ENCODE peak calls at places on chromosome 11, in five cellular contexts. One of them, this sample, is unnamed.

GRCh38 chr11:70695086-70695960 is 297.0 kb downstream of the CTTN start:
- DNase-seq in choroid plexus epithelial cell: no peak
- DNase-seq in body of pancreas: no peak
- DNase-seq in thoracic aorta: no peak
- DNase-seq in HFF-Myc: no peak
- DNase-seq in this sample: no peak

GRCh38 chr11:93131709-93132108 is 66.1 kb downstream of the SLC36A4 start:
- DNase-seq in choroid plexus epithelial cell: no peak
- DNase-seq in HFF-Myc: no peak
- DNase-seq in thoracic aorta: no peak
- DNase-seq in body of pancreas: no peak
- DNase-seq in this sample: no peak

GRCh38 chr11:122668562-122669090 is 13.1 kb downstream of the UBASH3B start:
- DNase-seq in HFF-Myc: peak
- DNase-seq in choroid plexus epithelial cell: no peak
- DNase-seq in body of pancreas: no peak
- DNase-seq in thoracic aorta: no peak
- DNase-seq in this sample: no peak

GRCh38 chr11:9784602-9785315 is 120.9 kb downstream of the SWAP70 start:
- DNase-seq in body of pancreas: no peak
- DNase-seq in choroid plexus epithelial cell: no peak
- DNase-seq in thoracic aorta: no peak
- DNase-seq in HFF-Myc: no peak
- DNase-seq in this sample: no peak

GRCh38 chr11:119223856-119224255 is 17.7 kb downstream of the CBL start:
- DNase-seq in thoracic aorta: no peak
- DNase-seq in choroid plexus epithelial cell: peak
- DNase-seq in body of pancreas: no peak
- DNase-seq in HFF-Myc: no peak
- DNase-seq in this sample: no peak

GRCh38 chr11:60345489-60345888 is 18.4 kb downstream of the MS4A6E start:
- DNase-seq in choroid plexus epithelial cell: peak
- DNase-seq in body of pancreas: peak
- DNase-seq in thoracic aorta: no peak
- DNase-seq in HFF-Myc: no peak
- DNase-seq in this sample: no peak

GRCh38 chr11:63427971-63428508 is 58.5 kb downstream of the SLC22A9 start:
- DNase-seq in thoracic aorta: no peak
- DNase-seq in choroid plexus epithelial cell: no peak
- DNase-seq in body of pancreas: no peak
- DNase-seq in HFF-Myc: no peak
- DNase-seq in this sample: no peak

GRCh38 chr11:120883404-120884135 is 140.3 kb upstream of the TBCEL start:
- DNase-seq in choroid plexus epithelial cell: no peak
- DNase-seq in thoracic aorta: peak
- DNase-seq in HFF-Myc: no peak
- DNase-seq in body of pancreas: no peak
- DNase-seq in this sample: no peak

GRCh38 chr11:75474878-75475766 is 42.1 kb upstream of the KLHL35 start:
- DNase-seq in body of pancreas: peak
- DNase-seq in HFF-Myc: no peak
- DNase-seq in thoracic aorta: no peak
- DNase-seq in choroid plexus epithelial cell: peak
- DNase-seq in this sample: peak

GRCh38 chr11:60977224-60977623 is 5.7 kb downstream of the CD6 start:
- DNase-seq in HFF-Myc: no peak
- DNase-seq in thoracic aorta: no peak
- DNase-seq in choroid plexus epithelial cell: no peak
- DNase-seq in body of pancreas: no peak
- DNase-seq in this sample: no peak

GRCh38 chr11:36075053-36075452 is 131.2 kb downstream of the LDLRAD3 start:
- DNase-seq in choroid plexus epithelial cell: peak
- DNase-seq in HFF-Myc: peak
- DNase-seq in body of pancreas: no peak
- DNase-seq in thoracic aorta: no peak
- DNase-seq in this sample: no peak

GRCh38 chr11:71372693-71373657 is 75.2 kb downstream of the DHCR7 start:
- DNase-seq in body of pancreas: no peak
- DNase-seq in HFF-Myc: no peak
- DNase-seq in choroid plexus epithelial cell: peak
- DNase-seq in thoracic aorta: no peak
- DNase-seq in this sample: no peak

GRCh38 chr11:36702330-36703054 is 104.5 kb upstream of the RAG2 start:
- DNase-seq in thoracic aorta: no peak
- DNase-seq in HFF-Myc: peak
- DNase-seq in choroid plexus epithelial cell: peak
- DNase-seq in body of pancreas: peak
- DNase-seq in this sample: peak

GRCh38 chr11:10728779-10729472 is 22.1 kb upstream of the CTR9 start:
- DNase-seq in body of pancreas: no peak
- DNase-seq in HFF-Myc: no peak
- DNase-seq in thoracic aorta: no peak
- DNase-seq in choroid plexus epithelial cell: peak
- DNase-seq in this sample: no peak

GRCh38 chr11:58498464-58498863 is 9.4 kb downstream of the OR5B21 start:
- DNase-seq in body of pancreas: no peak
- DNase-seq in thoracic aorta: no peak
- DNase-seq in choroid plexus epithelial cell: no peak
- DNase-seq in HFF-Myc: no peak
- DNase-seq in this sample: no peak

GRCh38 chr11:101686514-101686913 is 102.7 kb upstream of the TRPC6 start:
- DNase-seq in body of pancreas: no peak
- DNase-seq in HFF-Myc: no peak
- DNase-seq in thoracic aorta: no peak
- DNase-seq in choroid plexus epithelial cell: peak
- DNase-seq in this sample: no peak

GRCh38 chr11:85752890-85753581 is 57.9 kb downstream of the SYTL2 start:
- DNase-seq in thoracic aorta: no peak
- DNase-seq in choroid plexus epithelial cell: no peak
- DNase-seq in HFF-Myc: no peak
- DNase-seq in body of pancreas: peak
- DNase-seq in this sample: no peak

GRCh38 chr11:6418958-6419611 is at the start of gene APBB1:
- DNase-seq in body of pancreas: peak
- DNase-seq in choroid plexus epithelial cell: peak
- DNase-seq in HFF-Myc: no peak
- DNase-seq in thoracic aorta: no peak
- DNase-seq in this sample: peak
- TF ChIP-seq CTCF in body of pancreas: peak
- TF ChIP-seq CTCF in choroid plexus epithelial cell: peak
- TF ChIP-seq CTCF in HFF-Myc: no peak
- TF ChIP-seq CTCF in thoracic aorta: no peak
- TF ChIP-seq CTCF in this sample: no peak

GRCh38 chr11:111359223-111360149 is 19.6 kb downstream of the POU2AF1 start:
- DNase-seq in choroid plexus epithelial cell: no peak
- DNase-seq in body of pancreas: no peak
- DNase-seq in thoracic aorta: no peak
- DNase-seq in HFF-Myc: no peak
- DNase-seq in this sample: no peak
- TF ChIP-seq CTCF in choroid plexus epithelial cell: no peak
- TF ChIP-seq CTCF in body of pancreas: peak
- TF ChIP-seq CTCF in thoracic aorta: no peak
- TF ChIP-seq CTCF in HFF-Myc: no peak
- TF ChIP-seq CTCF in this sample: peak

GRCh38 chr11:15770798-15771414 is 585.4 kb downstream of the SOX6 start:
- DNase-seq in thoracic aorta: no peak
- DNase-seq in choroid plexus epithelial cell: peak
- DNase-seq in body of pancreas: peak
- DNase-seq in HFF-Myc: no peak
- DNase-seq in this sample: peak
- TF ChIP-seq CTCF in thoracic aorta: peak
- TF ChIP-seq CTCF in choroid plexus epithelial cell: peak
- TF ChIP-seq CTCF in body of pancreas: peak
- TF ChIP-seq CTCF in HFF-Myc: peak
- TF ChIP-seq CTCF in this sample: peak

GRCh38 chr11:111922803-111923202 is 4.1 kb downstream of the C11orf52 start:
- DNase-seq in choroid plexus epithelial cell: peak
- DNase-seq in thoracic aorta: peak
- DNase-seq in HFF-Myc: no peak
- DNase-seq in body of pancreas: peak
- DNase-seq in this sample: no peak
- TF ChIP-seq CTCF in choroid plexus epithelial cell: no peak
- TF ChIP-seq CTCF in thoracic aorta: no peak
- TF ChIP-seq CTCF in HFF-Myc: no peak
- TF ChIP-seq CTCF in body of pancreas: no peak
- TF ChIP-seq CTCF in this sample: no peak

GRCh38 chr11:127843483-127844396 is 743.6 kb downstream of the ETS1 start:
- DNase-seq in HFF-Myc: peak
- DNase-seq in thoracic aorta: peak
- DNase-seq in body of pancreas: peak
- DNase-seq in choroid plexus epithelial cell: peak
- DNase-seq in this sample: peak
- TF ChIP-seq CTCF in HFF-Myc: peak
- TF ChIP-seq CTCF in thoracic aorta: peak
- TF ChIP-seq CTCF in body of pancreas: peak
- TF ChIP-seq CTCF in choroid plexus epithelial cell: peak
- TF ChIP-seq CTCF in this sample: peak

GRCh38 chr11:116890607-116891006 is 53.2 kb upstream of the APOA1 start:
- DNase-seq in body of pancreas: no peak
- DNase-seq in choroid plexus epithelial cell: no peak
- DNase-seq in HFF-Myc: no peak
- DNase-seq in thoracic aorta: no peak
- DNase-seq in this sample: no peak

GRCh38 chr11:116891746-116892145 is 54.3 kb upstream of the APOA1 start:
- DNase-seq in thoracic aorta: no peak
- DNase-seq in body of pancreas: no peak
- DNase-seq in HFF-Myc: no peak
- DNase-seq in choroid plexus epithelial cell: no peak
- DNase-seq in this sample: no peak

GRCh38 chr11:116887909-116888556 is 50.6 kb upstream of the APOA1 start:
- DNase-seq in HFF-Myc: no peak
- DNase-seq in body of pancreas: no peak
- DNase-seq in thoracic aorta: no peak
- DNase-seq in choroid plexus epithelial cell: peak
- DNase-seq in this sample: no peak

GRCh38 chr11:116888884-116889549 is 51.6 kb upstream of the APOA1 start:
- DNase-seq in thoracic aorta: no peak
- DNase-seq in HFF-Myc: no peak
- DNase-seq in body of pancreas: no peak
- DNase-seq in choroid plexus epithelial cell: no peak
- DNase-seq in this sample: no peak

DNA sequence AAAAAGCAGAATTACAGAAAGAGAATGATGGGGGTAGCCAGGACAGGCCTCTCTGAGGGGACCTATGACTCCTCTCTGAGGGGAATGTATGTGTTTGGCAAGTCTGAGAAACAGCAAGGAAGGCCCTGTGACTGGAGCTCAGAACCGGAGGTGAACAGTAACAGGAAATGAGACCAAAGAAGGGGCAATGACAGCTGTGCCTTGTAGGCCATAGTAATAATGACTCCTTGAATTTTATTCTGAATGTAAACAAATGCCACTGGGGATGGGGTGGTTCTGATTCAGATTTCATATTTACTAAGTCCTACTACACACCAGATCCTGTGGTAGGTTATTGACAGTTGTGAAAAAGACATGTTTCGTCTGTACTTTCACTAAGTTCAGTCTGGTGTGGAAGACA is 52.8 kb upstream of the APOA1 start:
- DNase-seq in thoracic aorta: no peak
- DNase-seq in HFF-Myc: no peak
- DNase-seq in choroid plexus epithelial cell: peak
- DNase-seq in body of pancreas: no peak
- DNase-seq in this sample: no peak
- TF ChIP-seq CTCF in thoracic aorta: no peak
- TF ChIP-seq CTCF in HFF-Myc: no peak
- TF ChIP-seq CTCF in choroid plexus epithelial cell: no peak
- TF ChIP-seq CTCF in body of pancreas: no peak
- TF ChIP-seq CTCF in this sample: no peak

DNA sequence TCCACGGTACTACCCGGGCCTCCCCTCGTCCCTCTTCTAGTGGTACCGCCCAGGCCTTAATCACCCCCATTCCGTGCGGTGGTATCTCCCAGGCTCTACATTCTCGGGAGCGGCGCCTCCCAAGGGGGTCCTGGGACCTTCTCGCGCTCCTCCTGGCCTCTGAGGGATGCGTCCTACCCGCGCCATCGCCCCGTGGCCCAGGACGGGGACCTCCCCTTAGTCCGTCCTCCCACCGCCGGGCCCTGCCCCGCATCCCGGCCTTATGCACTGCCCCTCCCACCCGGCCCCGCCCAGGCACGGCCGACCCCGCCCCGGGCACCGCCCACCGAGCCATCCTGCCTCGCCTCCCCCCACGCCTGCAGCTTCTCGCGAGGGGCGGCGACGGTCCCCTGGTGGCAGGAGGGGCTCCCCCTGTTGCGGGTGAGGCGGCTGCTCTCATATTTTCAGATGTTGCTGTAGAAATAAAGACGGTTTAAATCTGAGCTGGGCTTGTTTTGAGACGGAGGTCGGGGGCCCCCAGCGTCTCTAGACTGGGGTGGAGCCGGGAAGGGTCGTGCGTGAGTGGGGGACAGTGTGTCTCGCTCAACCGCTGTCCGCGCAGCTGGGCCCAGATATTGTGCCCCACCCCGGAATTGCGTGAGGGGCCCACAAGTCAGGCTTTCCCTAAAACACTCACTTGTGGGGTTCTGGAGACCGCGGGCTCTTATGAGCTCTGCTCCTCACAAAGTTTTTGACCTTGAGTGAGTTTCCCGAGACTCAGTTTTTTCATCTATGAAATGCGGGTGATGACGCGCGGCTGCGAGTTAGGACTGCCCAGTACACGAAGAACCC is 845 bp upstream of the RAB1B start:
- DNase-seq in thoracic aorta: peak
- DNase-seq in body of pancreas: peak
- DNase-seq in choroid plexus epithelial cell: peak
- DNase-seq in HFF-Myc: peak
- DNase-seq in this sample: peak
- TF ChIP-seq CTCF in thoracic aorta: peak
- TF ChIP-seq CTCF in body of pancreas: peak
- TF ChIP-seq CTCF in choroid plexus epithelial cell: no peak
- TF ChIP-seq CTCF in HFF-Myc: no peak
- TF ChIP-seq CTCF in this sample: no peak